ENCODE peak calls at places on chromosomes 16 and 17, in four cellular contexts. K is K562, U is GM12878, S is HepG2. F is an unnamed sample.
A peak's percentile ranks its signal among the peaks of the same experiment; 100 is the strongest.

GRCh38 chr16:56734429-56734828 is 4.5 kb downstream of the NUP93 start:
- DNase-seq in K (peak; percentile 27), U (no peak), S (no peak), F (no peak)

GRCh38 chr17:77235370-77236080 is 94.8 kb downstream of the SEC14L1 start:
- DNase-seq in K (no peak), U (peak; percentile 34), S (no peak), F (no peak)

GRCh38 chr17:80110927-80111701 is 9.7 kb downstream of the GAA start:
- DNase-seq in K (no peak), U (no peak), S (no peak), F (peak; percentile 9)

GRCh38 chr16:11411059-11411550 is 65.8 kb downstream of the RMI2 start:
- DNase-seq in K (no peak), U (no peak), S (no peak), F (no peak)

GRCh38 chr17:64580384-64581307 is 73.9 kb downstream of the CEP95 start:
- DNase-seq in K (no peak), U (no peak), S (no peak), F (no peak)

GRCh38 chr17:63163158-63163520 is 197.1 kb downstream of the TANC2 start:
- DNase-seq in K (no peak), U (no peak), S (no peak), F (no peak)

GRCh38 chr17:76892329-76892728 is 24.1 kb downstream of the MGAT5B start:
- DNase-seq in K (no peak), U (no peak), S (no peak), F (no peak)

GRCh38 chr16:55033225-55034156 is 102.8 kb downstream of the IRX5 start:
- DNase-seq in K (no peak), U (no peak), S (no peak), F (no peak)

GRCh38 chr16:27374231-27374793 is 27.7 kb upstream of the IL21R start:
- DNase-seq in K (no peak), U (peak; percentile 80), S (no peak), F (no peak)

GRCh38 chr17:41663451-41664171 is 25.1 kb upstream of the EIF1 start:
- DNase-seq in K (no peak), U (no peak), S (no peak), F (no peak)

GRCh38 chr17:80941171-80941570 is 50.5 kb upstream of the CHMP6 start:
- DNase-seq in K (no peak), U (no peak), S (no peak), F (peak; percentile 13)

GRCh38 chr17:6831662-6832263 is at the start of gene TEKT1:
- DNase-seq in K (peak; percentile 22), U (no peak), S (peak; percentile 77), F (peak; percentile 96)

GRCh38 chr17:36885161-36885735 is 52.0 kb upstream of the LHX1 start:
- DNase-seq in K (no peak), U (no peak), S (no peak), F (no peak)

GRCh38 chr17:82985973-82986372 is 93.4 kb upstream of the METRNL start:
- DNase-seq in K (no peak), U (no peak), S (no peak), F (peak; percentile 49)

GRCh38 chr16:70597135-70597534 is 49.2 kb upstream of the IL34 start:
- DNase-seq in K (no peak), U (no peak), S (no peak), F (no peak)

GRCh38 chr17:13157656-13158055 is 139.8 kb upstream of the ELAC2 start:
- DNase-seq in K (no peak), U (no peak), S (no peak), F (no peak)

GRCh38 chr17:732788-733720 is 658 bp downstream of the TLCD3A start:
- DNase-seq in K (no peak), U (no peak), S (no peak), F (peak; percentile 59)

GRCh38 chr16:8370374-8371015 is 219.8 kb downstream of the TMEM114 start:
- DNase-seq in K (no peak), U (no peak), S (peak; percentile 28), F (no peak)

GRCh38 chr16:48913384-48913783 is 303.4 kb upstream of the N4BP1 start:
- DNase-seq in K (no peak), U (no peak), S (peak; percentile 39), F (no peak)

GRCh38 chr17:45131616-45132301 is 556 bp downstream of the PLCD3 start:
- DNase-seq in K (peak; percentile 65), U (no peak), S (no peak), F (peak; percentile 79)

GRCh38 chr17:68344701-68345136 is 53.4 kb downstream of the ARSG start:
- DNase-seq in K (no peak), U (no peak), S (no peak), F (no peak)

GRCh38 chr17:82548681-82549303 is 29.3 kb downstream of the FOXK2 start:
- DNase-seq in K (peak; percentile 37), U (no peak), S (no peak), F (no peak)

GRCh38 chr17:44948315-44948795 is 782 bp upstream of the KIF18B start:
- DNase-seq in K (no peak), U (no peak), S (no peak), F (no peak)

GRCh38 chr16:46688101-46688656 is 799 bp downstream of the VPS35 start:
- DNase-seq in K (no peak), U (no peak), S (no peak), F (no peak)

GRCh38 chr16:46690281-46691178 is 1.1 kb downstream of the ORC6 start:
- DNase-seq in K (no peak), U (no peak), S (peak; percentile 79), F (no peak)

GRCh38 chr16:46687486-46687885 is 1.5 kb downstream of the VPS35 start:
- DNase-seq in K (no peak), U (no peak), S (no peak), F (no peak)

GRCh38 chr16:46689492-46690280 is at the start of gene ORC6:
- DNase-seq in K (peak; percentile 91), U (no peak), S (peak; percentile 97), F (peak; percentile 95)

DNA sequence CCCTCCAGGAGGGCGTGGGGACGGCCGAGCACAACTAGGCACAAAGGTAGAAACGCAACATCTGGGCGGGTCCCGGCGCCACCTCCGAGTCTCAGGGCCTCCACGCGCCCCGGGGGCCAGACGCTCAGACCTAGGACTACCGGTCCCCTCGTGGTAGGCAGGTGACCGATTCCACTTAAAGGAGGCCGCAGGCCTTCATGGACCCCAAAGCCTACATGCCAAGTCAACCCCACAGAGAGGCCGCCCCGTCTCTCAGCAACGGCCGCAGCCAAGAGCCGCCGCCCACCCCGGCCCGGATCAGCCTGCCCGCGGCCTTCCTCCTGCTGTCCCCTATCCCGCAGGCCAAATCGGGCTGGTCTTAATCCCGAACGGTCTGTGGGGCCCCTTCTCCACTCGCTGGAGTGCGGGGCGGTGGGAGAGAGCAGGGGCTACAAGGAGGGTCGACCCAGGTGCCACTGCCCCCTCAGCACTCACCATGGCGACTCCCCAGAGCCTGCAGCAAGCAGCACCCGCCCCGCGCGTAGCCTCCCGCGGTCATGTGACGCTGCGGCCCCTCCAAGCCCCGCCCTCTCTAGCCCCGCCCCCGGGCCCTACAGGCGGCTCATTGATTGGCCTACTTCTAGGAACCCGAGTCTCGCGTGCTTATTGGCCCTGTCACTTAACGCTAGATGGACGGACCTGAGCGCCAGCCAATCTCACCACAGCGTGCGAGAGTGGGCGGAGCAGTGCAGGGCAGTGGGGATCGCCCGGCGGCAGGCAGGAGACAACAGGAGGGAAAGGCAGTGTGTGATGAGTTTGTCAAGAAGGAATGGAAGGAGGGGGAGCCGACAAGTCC is at the start of gene VPS35:
- DNase-seq in K (peak; percentile 93), U (peak; percentile 95), S (peak; percentile 99), F (peak; percentile 100)
- TF ChIP-seq CTCF in K (peak; percentile 51), U (peak; percentile 1), S (peak; percentile 78), F (peak; percentile 3)

GRCh38 chr16:72800524-72800923 is 247.4 kb downstream of the ZFHX3 start:
- DNase-seq in K (no peak), U (no peak), S (no peak), F (no peak)
- TF ChIP-seq CBFB in K (no peak), U (no peak), S (no peak), F (no peak)

GRCh38 chr16:58249780-58250478 is 44.9 kb downstream of the PRSS54 start:
- DNase-seq in K (peak; percentile 95), U (peak; percentile 40), S (peak; percentile 63), F (peak; percentile 87)

GRCh38 chr16:58243528-58244004 is 45.7 kb upstream of the CSNK2A2 start:
- DNase-seq in K (no peak), U (peak; percentile 91), S (no peak), F (no peak)

GRCh38 chr16:58252716-58253115 is 42.1 kb downstream of the PRSS54 start:
- DNase-seq in K (no peak), U (no peak), S (no peak), F (no peak)

GRCh38 chr16:58249388-58249779 is 45.4 kb downstream of the PRSS54 start:
- DNase-seq in K (no peak), U (no peak), S (no peak), F (no peak)
- TF ChIP-seq CTCF in K (no peak), U (no peak), S (no peak), F (no peak)

GRCh38 chr16:6645758-6646423 is 686.8 kb upstream of the RBFOX1 start:
- DNase-seq in K (no peak), U (no peak), S (no peak), F (no peak)
- TF ChIP-seq CBFB in K (no peak), U (no peak), S (no peak), F (no peak)

GRCh38 chr17:48037036-48037881 is at the start of gene COPZ2:
- DNase-seq in K (no peak), U (no peak), S (peak; percentile 50), F (peak; percentile 55)
- TF ChIP-seq CTCF in K (no peak), U (peak; percentile 73), S (peak; percentile 85), F (no peak)

DNA sequence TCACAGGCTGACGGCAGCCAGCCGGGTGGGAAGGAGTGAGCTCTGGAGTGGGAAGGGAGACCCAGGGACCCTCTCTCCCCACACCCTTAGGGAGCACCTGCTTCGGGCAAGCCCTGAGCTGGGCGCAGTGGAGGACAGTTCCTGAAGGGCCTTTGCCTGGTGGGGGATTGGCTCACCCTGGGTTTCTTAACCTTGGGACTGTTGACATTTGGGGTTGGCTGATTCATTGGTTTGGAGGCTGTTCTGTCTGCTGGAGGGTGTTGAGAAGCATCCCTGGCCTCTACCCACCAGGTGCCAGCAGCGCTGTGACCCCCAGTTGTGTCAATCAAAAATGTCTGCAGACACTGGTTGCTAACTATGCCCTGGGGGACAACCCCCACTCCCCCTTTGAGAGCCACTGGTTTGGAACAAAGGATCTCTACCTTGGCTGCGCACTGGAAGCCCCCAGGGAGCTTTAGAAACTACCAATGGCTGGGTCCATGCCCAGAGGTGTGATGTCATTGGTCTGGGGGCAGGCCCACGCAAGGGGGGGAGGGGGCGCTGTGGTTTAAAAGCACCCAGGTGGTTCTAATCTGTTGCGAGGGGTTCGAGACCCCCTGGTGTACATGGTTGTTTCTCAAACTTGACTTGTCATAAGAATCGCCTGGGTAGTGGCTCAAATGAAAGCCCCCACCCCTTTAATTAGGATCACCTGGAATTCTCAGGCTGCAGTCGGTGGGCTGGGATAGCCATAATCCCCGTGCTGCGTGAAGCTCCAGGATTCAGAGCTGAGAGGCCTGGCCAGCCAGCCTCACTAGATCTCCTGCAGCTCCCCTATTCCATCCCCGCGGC is 151.9 kb upstream of the GSE1 start:
- DNase-seq in K (peak; percentile 76), U (no peak), S (peak; percentile 39), F (no peak)
- TF ChIP-seq CBFB in K (no peak), U (no peak), S (no peak), F (no peak)

F was measured in WTC11.